ENCODE peak calls at places on chromosomes 2 and 18, in five cellular contexts. One of them, this sample, is unnamed.

GRCh38 chr18:31497711-31498449 is at the start of gene DSG2:
- DNase-seq in H1: peak; percentile 72
- DNase-seq in breast epithelium: peak; percentile 78
- DNase-seq in spleen: peak; percentile 75
- DNase-seq in K562: peak; percentile 90
- DNase-seq in this sample: peak; percentile 78

GRCh38 chr2:212915121-212915782 is 236.2 kb downstream of the IKZF2 start:
- DNase-seq in breast epithelium: no peak
- DNase-seq in K562: no peak
- DNase-seq in spleen: no peak
- DNase-seq in H1: no peak
- DNase-seq in this sample: no peak

GRCh38 chr18:47260138-47260923 is 8.9 kb upstream of the SKOR2 start:
- DNase-seq in spleen: no peak
- DNase-seq in H1: no peak
- DNase-seq in K562: peak; percentile 32
- DNase-seq in breast epithelium: no peak
- DNase-seq in this sample: no peak

GRCh38 chr2:182824759-182825143 is 41.7 kb downstream of the FRZB start:
- DNase-seq in H1: no peak
- DNase-seq in K562: no peak
- DNase-seq in breast epithelium: no peak
- DNase-seq in spleen: no peak
- DNase-seq in this sample: no peak

GRCh38 chr2:54454548-54454921 is 1.6 kb upstream of the SPTBN1 start:
- DNase-seq in K562: no peak
- DNase-seq in spleen: no peak
- DNase-seq in breast epithelium: no peak
- DNase-seq in H1: no peak
- DNase-seq in this sample: no peak

GRCh38 chr2:109473006-109473380 is 140.8 kb downstream of the SEPTIN10 start:
- DNase-seq in breast epithelium: no peak
- DNase-seq in spleen: peak; percentile 48
- DNase-seq in K562: no peak
- DNase-seq in H1: no peak
- DNase-seq in this sample: no peak

GRCh38 chr18:65941482-65941881 is 190.7 kb downstream of the CDH7 start:
- DNase-seq in spleen: no peak
- DNase-seq in K562: no peak
- DNase-seq in breast epithelium: no peak
- DNase-seq in H1: no peak
- DNase-seq in this sample: no peak

GRCh38 chr2:69464575-69464974 is 27.3 kb upstream of the NFU1 start:
- DNase-seq in K562: peak; percentile 12
- DNase-seq in spleen: no peak
- DNase-seq in H1: no peak
- DNase-seq in breast epithelium: no peak
- DNase-seq in this sample: no peak

GRCh38 chr2:96092896-96093295 is 23.5 kb downstream of the ADRA2B start:
- DNase-seq in H1: no peak
- DNase-seq in K562: no peak
- DNase-seq in breast epithelium: peak; percentile 10
- DNase-seq in spleen: peak; percentile 37
- DNase-seq in this sample: no peak

GRCh38 chr2:229296016-229296415 is 24.9 kb upstream of the PID1 start:
- DNase-seq in spleen: no peak
- DNase-seq in H1: no peak
- DNase-seq in K562: no peak
- DNase-seq in breast epithelium: no peak
- DNase-seq in this sample: no peak

GRCh38 chr18:26487437-26487836 is 60.9 kb downstream of the KCTD1 start:
- DNase-seq in spleen: no peak
- DNase-seq in H1: no peak
- DNase-seq in K562: no peak
- DNase-seq in breast epithelium: peak; percentile 66
- DNase-seq in this sample: no peak

GRCh38 chr2:71166812-71167211 is 36.4 kb downstream of the MPHOSPH10 start:
- DNase-seq in spleen: no peak
- DNase-seq in breast epithelium: no peak
- DNase-seq in K562: no peak
- DNase-seq in H1: no peak
- DNase-seq in this sample: no peak

GRCh38 chr2:105600949-105601708 is 143.6 kb upstream of the NCK2 start:
- DNase-seq in H1: no peak
- DNase-seq in K562: peak; percentile 88
- DNase-seq in breast epithelium: no peak
- DNase-seq in spleen: no peak
- DNase-seq in this sample: no peak

GRCh38 chr2:162382283-162382682 is 38.4 kb downstream of the GCA start:
- DNase-seq in breast epithelium: no peak
- DNase-seq in spleen: no peak
- DNase-seq in K562: no peak
- DNase-seq in H1: no peak
- DNase-seq in this sample: no peak

GRCh38 chr2:40872580-40872979 is 420.7 kb upstream of the SLC8A1 start:
- DNase-seq in breast epithelium: no peak
- DNase-seq in H1: no peak
- DNase-seq in K562: no peak
- DNase-seq in spleen: no peak
- DNase-seq in this sample: no peak

GRCh38 chr2:80030135-80030534 is 274.4 kb downstream of the LRRTM1 start:
- DNase-seq in breast epithelium: no peak
- DNase-seq in K562: no peak
- DNase-seq in spleen: no peak
- DNase-seq in H1: no peak
- DNase-seq in this sample: no peak

GRCh38 chr2:178498137-178498536 is 17.9 kb downstream of the PLEKHA3 start:
- DNase-seq in K562: peak; percentile 69
- DNase-seq in breast epithelium: no peak
- DNase-seq in spleen: no peak
- DNase-seq in H1: no peak
- DNase-seq in this sample: no peak

GRCh38 chr2:232876071-232876977 is 6.3 kb downstream of the SNORC start:
- DNase-seq in spleen: no peak
- DNase-seq in K562: no peak
- DNase-seq in breast epithelium: no peak
- DNase-seq in H1: no peak
- DNase-seq in this sample: peak; percentile 52

GRCh38 chr2:190470256-190470826 is 62.2 kb downstream of the MFSD6 start:
- DNase-seq in K562: no peak
- DNase-seq in breast epithelium: no peak
- DNase-seq in H1: no peak
- DNase-seq in spleen: no peak
- DNase-seq in this sample: no peak

GRCh38 chr2:190467575-190468083 is 59.5 kb downstream of the MFSD6 start:
- DNase-seq in breast epithelium: no peak
- DNase-seq in spleen: no peak
- DNase-seq in K562: no peak
- DNase-seq in H1: no peak
- DNase-seq in this sample: no peak

GRCh38 chr2:190468814-190469569 is 60.8 kb downstream of the MFSD6 start:
- DNase-seq in breast epithelium: peak; percentile 77
- DNase-seq in H1: no peak
- DNase-seq in K562: peak; percentile 68
- DNase-seq in spleen: no peak
- DNase-seq in this sample: no peak

GRCh38 chr2:190466819-190467444 is 58.8 kb downstream of the MFSD6 start:
- DNase-seq in H1: no peak
- DNase-seq in K562: no peak
- DNase-seq in breast epithelium: no peak
- DNase-seq in spleen: no peak
- DNase-seq in this sample: no peak

DNA sequence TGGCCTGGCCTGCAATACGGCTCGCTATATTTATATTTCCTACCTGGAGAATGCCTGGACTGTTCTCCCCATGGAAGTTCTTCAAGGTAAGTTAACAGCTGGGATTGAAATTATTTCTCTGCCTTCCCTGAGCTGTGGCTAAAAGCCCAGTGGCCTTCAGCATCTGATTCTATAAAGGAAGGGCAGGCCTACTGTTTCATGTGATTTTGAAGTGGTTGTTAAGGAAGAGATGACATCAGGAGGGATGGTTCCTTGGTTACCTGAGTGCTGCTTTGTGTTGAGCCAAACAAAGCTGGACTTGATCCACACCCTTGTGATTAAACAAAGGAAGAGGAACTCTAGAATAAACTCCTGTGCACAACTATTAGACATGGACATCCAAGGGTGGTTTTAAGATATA is 61.6 kb downstream of the MFSD6 start:
- DNase-seq in breast epithelium: peak; percentile 62
- DNase-seq in K562: peak; percentile 17
- DNase-seq in H1: no peak
- DNase-seq in spleen: no peak
- DNase-seq in this sample: no peak
- TF ChIP-seq POLR2AphosphoS5 in breast epithelium: no peak
- TF ChIP-seq POLR2AphosphoS5 in K562: no peak
- TF ChIP-seq POLR2AphosphoS5 in H1: no peak
- TF ChIP-seq POLR2AphosphoS5 in spleen: no peak
- TF ChIP-seq POLR2AphosphoS5 in this sample: no peak

DNA sequence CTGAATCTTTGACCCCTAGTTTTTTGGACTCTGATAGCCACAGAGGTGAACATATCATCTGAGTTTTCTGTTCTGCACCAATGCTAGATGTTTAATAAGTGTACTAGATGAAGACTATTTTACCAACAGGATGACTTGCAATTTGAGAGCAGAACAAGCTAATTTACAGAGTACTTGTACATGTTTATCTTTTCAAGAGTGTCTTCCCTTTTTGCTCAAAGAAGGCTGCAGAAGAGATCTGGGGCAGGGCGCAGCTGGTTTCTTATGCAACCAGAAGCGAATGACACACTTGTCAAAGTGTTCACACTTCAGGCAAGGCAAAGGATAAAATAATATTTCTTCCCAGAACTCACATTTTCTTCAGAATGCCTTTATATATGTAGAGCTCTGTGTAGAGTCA is 86.0 kb downstream of the VWA3B start:
- DNase-seq in spleen: no peak
- DNase-seq in breast epithelium: no peak
- DNase-seq in H1: no peak
- DNase-seq in K562: no peak
- DNase-seq in this sample: no peak
- TF ChIP-seq POLR2A in spleen: no peak
- TF ChIP-seq POLR2A in breast epithelium: no peak
- TF ChIP-seq POLR2A in H1: no peak
- TF ChIP-seq POLR2A in K562: no peak
- TF ChIP-seq POLR2A in this sample: no peak

DNA sequence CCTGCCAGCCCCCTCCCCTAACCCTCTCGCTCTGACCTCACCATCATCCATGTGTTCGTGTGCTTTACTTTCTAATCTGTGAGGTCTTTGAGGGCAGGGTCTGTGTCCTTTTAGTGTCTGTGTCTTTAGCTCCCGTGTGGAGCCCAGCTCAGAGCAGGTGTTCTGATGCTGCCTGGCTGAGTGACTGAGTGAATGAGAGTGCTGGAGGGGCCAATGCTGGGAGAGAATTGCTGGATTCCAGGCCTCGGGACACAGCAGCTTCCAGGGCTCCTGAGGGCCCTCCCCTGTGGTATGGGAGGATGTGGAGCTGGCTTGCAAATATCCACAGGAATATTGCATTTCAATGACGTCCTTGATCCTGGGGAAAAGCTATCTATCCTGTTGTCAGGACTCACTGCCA is 160.6 kb downstream of the ANKRD30B start:
- DNase-seq in K562: no peak
- DNase-seq in breast epithelium: no peak
- DNase-seq in spleen: peak; percentile 49
- DNase-seq in H1: no peak
- DNase-seq in this sample: no peak
- TF ChIP-seq POLR2AphosphoS5 in K562: no peak
- TF ChIP-seq POLR2AphosphoS5 in breast epithelium: no peak
- TF ChIP-seq POLR2AphosphoS5 in spleen: no peak
- TF ChIP-seq POLR2AphosphoS5 in H1: no peak
- TF ChIP-seq POLR2AphosphoS5 in this sample: no peak

GRCh38 chr18:58316400-58316942 is 272.4 kb downstream of the NEDD4L start:
- DNase-seq in breast epithelium: no peak
- DNase-seq in H1: no peak
- DNase-seq in K562: no peak
- DNase-seq in spleen: no peak
- DNase-seq in this sample: no peak

GRCh38 chr18:58315739-58316215 is 271.8 kb downstream of the NEDD4L start:
- DNase-seq in H1: no peak
- DNase-seq in spleen: no peak
- DNase-seq in breast epithelium: peak; percentile 71
- DNase-seq in K562: no peak
- DNase-seq in this sample: no peak

GRCh38 chr18:58313491-58314032 is 269.5 kb downstream of the NEDD4L start:
- DNase-seq in K562: no peak
- DNase-seq in spleen: no peak
- DNase-seq in H1: no peak
- DNase-seq in breast epithelium: no peak
- DNase-seq in this sample: no peak

GRCh38 chr18:58315041-58315440 is 271.0 kb downstream of the NEDD4L start:
- DNase-seq in breast epithelium: no peak
- DNase-seq in K562: no peak
- DNase-seq in spleen: no peak
- DNase-seq in H1: no peak
- DNase-seq in this sample: no peak

DNA sequence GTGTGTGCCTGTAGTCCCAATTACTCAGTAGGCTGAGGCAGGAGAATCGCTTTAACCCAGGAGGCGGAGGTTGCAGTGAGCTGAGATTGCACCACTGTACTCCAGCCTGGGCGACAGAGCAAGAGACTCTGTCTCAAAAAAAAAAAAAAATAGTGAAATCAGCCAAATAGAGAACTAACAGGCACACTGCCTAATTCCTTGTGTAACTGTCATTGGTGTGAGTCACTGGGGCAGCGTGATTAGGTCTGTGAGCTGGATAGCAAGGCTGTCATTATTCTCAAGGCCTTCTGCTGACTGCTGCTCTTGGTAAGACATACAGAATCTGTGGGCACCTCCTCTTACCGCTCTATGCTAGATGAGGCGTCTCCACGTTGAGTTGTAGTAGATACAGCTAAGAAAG is 270.3 kb downstream of the NEDD4L start:
- DNase-seq in K562: peak; percentile 6
- DNase-seq in spleen: no peak
- DNase-seq in breast epithelium: peak; percentile 71
- DNase-seq in H1: no peak
- DNase-seq in this sample: no peak
- TF ChIP-seq POLR2A in K562: no peak
- TF ChIP-seq POLR2A in spleen: no peak
- TF ChIP-seq POLR2A in breast epithelium: no peak
- TF ChIP-seq POLR2A in H1: no peak
- TF ChIP-seq POLR2A in this sample: no peak

DNA sequence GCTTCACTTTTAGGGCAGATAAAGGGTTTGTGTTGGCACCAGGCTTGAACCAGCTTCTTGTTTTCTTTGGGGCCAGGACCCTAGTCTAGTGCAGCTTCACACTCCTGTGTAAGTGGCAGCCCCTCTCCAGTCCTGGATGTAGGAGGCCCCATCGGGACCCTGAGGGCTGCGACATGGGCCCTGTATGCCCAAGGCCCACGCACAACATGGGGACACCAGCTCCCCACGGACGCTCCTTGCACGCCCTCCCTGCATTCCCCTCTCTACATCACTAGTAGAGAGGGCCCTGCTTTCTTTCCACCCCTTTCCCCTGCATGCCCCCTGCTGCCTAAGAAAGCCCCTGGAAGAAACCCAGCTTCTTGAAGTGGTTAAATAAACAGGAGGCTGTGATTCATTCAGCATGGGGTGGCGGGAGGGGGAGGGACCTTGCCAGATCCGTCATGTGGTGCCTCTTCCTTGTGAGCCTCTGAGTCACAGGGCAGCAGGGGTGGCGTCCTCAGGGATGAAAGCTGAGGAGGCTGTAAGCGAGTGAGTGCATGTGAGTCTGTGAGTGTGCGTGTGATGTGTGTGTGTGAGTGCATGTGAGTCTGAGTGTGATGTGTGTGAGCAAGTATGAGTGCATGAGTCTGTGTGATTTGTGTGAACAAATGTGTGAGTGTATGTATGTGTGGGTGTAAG is 42.5 kb downstream of the COPS8 start:
- DNase-seq in H1: peak; percentile 46
- DNase-seq in K562: no peak
- DNase-seq in breast epithelium: peak; percentile 82
- DNase-seq in spleen: no peak
- DNase-seq in this sample: no peak
- TF ChIP-seq POLR2AphosphoS5 in H1: no peak
- TF ChIP-seq POLR2AphosphoS5 in K562: no peak
- TF ChIP-seq POLR2AphosphoS5 in breast epithelium: peak; percentile 83
- TF ChIP-seq POLR2AphosphoS5 in spleen: no peak
- TF ChIP-seq POLR2AphosphoS5 in this sample: no peak